ENCODE peak calls at places on chromosome 21, in six cellular contexts. One of them, this sample, is unnamed.

GRCh38 chr21:37904879-37905278 is 11.4 kb downstream of the KCNJ6 start:
- DNase-seq in K562: no peak
- DNase-seq in H1: no peak
- DNase-seq in SK-N-SH: no peak
- DNase-seq in GM12878: no peak
- DNase-seq in HepG2: no peak
- DNase-seq in this sample: no peak

GRCh38 chr21:41133896-41134522 is 34.0 kb upstream of the BACE2 start:
- DNase-seq in H1: no peak
- DNase-seq in K562: peak
- DNase-seq in HepG2: peak
- DNase-seq in GM12878: no peak
- DNase-seq in SK-N-SH: peak
- DNase-seq in this sample: peak

GRCh38 chr21:26170471-26171309 is at the start of gene APP:
- DNase-seq in HepG2: peak
- DNase-seq in K562: peak
- DNase-seq in SK-N-SH: peak
- DNase-seq in GM12878: no peak
- DNase-seq in H1: peak
- DNase-seq in this sample: no peak

GRCh38 chr21:38487906-38488639 is 10.2 kb downstream of the ERG start:
- DNase-seq in H1: no peak
- DNase-seq in K562: no peak
- DNase-seq in HepG2: no peak
- DNase-seq in SK-N-SH: no peak
- DNase-seq in GM12878: no peak
- DNase-seq in this sample: no peak

GRCh38 chr21:39451332-39452206 is at the start of gene SH3BGR:
- DNase-seq in SK-N-SH: peak
- DNase-seq in H1: peak
- DNase-seq in HepG2: no peak
- DNase-seq in K562: peak
- DNase-seq in GM12878: no peak
- DNase-seq in this sample: no peak

GRCh38 chr21:42321231-42321630 is 6.0 kb upstream of the TFF3 start:
- DNase-seq in K562: no peak
- DNase-seq in SK-N-SH: no peak
- DNase-seq in HepG2: no peak
- DNase-seq in H1: no peak
- DNase-seq in GM12878: no peak
- DNase-seq in this sample: no peak

GRCh38 chr21:27764056-27764455 is 797.2 kb upstream of the ADAMTS5 start:
- DNase-seq in SK-N-SH: no peak
- DNase-seq in GM12878: no peak
- DNase-seq in K562: no peak
- DNase-seq in H1: no peak
- DNase-seq in HepG2: no peak
- DNase-seq in this sample: no peak

GRCh38 chr21:30257773-30258172 is 25.0 kb downstream of the KRTAP24-1 start:
- DNase-seq in H1: peak
- DNase-seq in HepG2: no peak
- DNase-seq in GM12878: no peak
- DNase-seq in K562: peak
- DNase-seq in SK-N-SH: peak
- DNase-seq in this sample: peak

GRCh38 chr21:37257967-37258877 is 8.9 kb downstream of the VPS26C start:
- DNase-seq in GM12878: peak
- DNase-seq in HepG2: peak
- DNase-seq in SK-N-SH: peak
- DNase-seq in H1: peak
- DNase-seq in K562: no peak
- DNase-seq in this sample: peak

GRCh38 chr21:38486705-38487104 is 11.6 kb downstream of the ERG start:
- DNase-seq in H1: no peak
- DNase-seq in SK-N-SH: no peak
- DNase-seq in K562: no peak
- DNase-seq in HepG2: no peak
- DNase-seq in GM12878: no peak
- DNase-seq in this sample: no peak

GRCh38 chr21:42319851-42320602 is 4.8 kb upstream of the TFF3 start:
- DNase-seq in H1: no peak
- DNase-seq in K562: no peak
- DNase-seq in HepG2: no peak
- DNase-seq in GM12878: no peak
- DNase-seq in SK-N-SH: no peak
- DNase-seq in this sample: no peak

GRCh38 chr21:41878831-41879189 is 334 bp downstream of the PRDM15 start:
- DNase-seq in GM12878: no peak
- DNase-seq in HepG2: peak
- DNase-seq in SK-N-SH: peak
- DNase-seq in K562: peak
- DNase-seq in H1: peak
- DNase-seq in this sample: peak

GRCh38 chr21:42353623-42354022 is 2.8 kb upstream of the TFF2 start:
- DNase-seq in K562: no peak
- DNase-seq in SK-N-SH: no peak
- DNase-seq in HepG2: no peak
- DNase-seq in H1: no peak
- DNase-seq in GM12878: no peak
- DNase-seq in this sample: no peak

GRCh38 chr21:30582850-30583249 is 7.3 kb downstream of the KRTAP22-2 start:
- DNase-seq in K562: no peak
- DNase-seq in GM12878: no peak
- DNase-seq in H1: no peak
- DNase-seq in HepG2: no peak
- DNase-seq in SK-N-SH: no peak
- DNase-seq in this sample: no peak

GRCh38 chr21:36743008-36743407 is 44.1 kb downstream of the SIM2 start:
- DNase-seq in K562: no peak
- DNase-seq in SK-N-SH: no peak
- DNase-seq in H1: no peak
- DNase-seq in HepG2: no peak
- DNase-seq in GM12878: no peak
- DNase-seq in this sample: no peak

GRCh38 chr21:38295997-38296764 is 39.4 kb downstream of the KCNJ15 start:
- DNase-seq in SK-N-SH: no peak
- DNase-seq in K562: no peak
- DNase-seq in HepG2: no peak
- DNase-seq in GM12878: no peak
- DNase-seq in H1: no peak
- DNase-seq in this sample: no peak

GRCh38 chr21:37272897-37273296 is 5.8 kb upstream of the VPS26C start:
- DNase-seq in SK-N-SH: no peak
- DNase-seq in GM12878: no peak
- DNase-seq in HepG2: no peak
- DNase-seq in H1: no peak
- DNase-seq in K562: no peak
- DNase-seq in this sample: no peak

GRCh38 chr21:36661511-36662309 is 37.2 kb upstream of the SIM2 start:
- DNase-seq in SK-N-SH: peak
- DNase-seq in HepG2: peak
- DNase-seq in GM12878: no peak
- DNase-seq in H1: no peak
- DNase-seq in K562: peak
- DNase-seq in this sample: peak

GRCh38 chr21:16169102-16169511 is 439.3 kb downstream of the USP25 start:
- DNase-seq in GM12878: no peak
- DNase-seq in HepG2: no peak
- DNase-seq in SK-N-SH: no peak
- DNase-seq in K562: no peak
- DNase-seq in H1: no peak
- DNase-seq in this sample: no peak

GRCh38 chr21:35303085-35303484 is 254.0 kb upstream of the RUNX1 start:
- DNase-seq in HepG2: no peak
- DNase-seq in K562: no peak
- DNase-seq in SK-N-SH: no peak
- DNase-seq in GM12878: no peak
- DNase-seq in H1: no peak
- DNase-seq in this sample: no peak

GRCh38 chr21:23853796-23854379 is 1753.4 kb downstream of the MRPL39 start:
- DNase-seq in SK-N-SH: peak
- DNase-seq in HepG2: no peak
- DNase-seq in K562: peak
- DNase-seq in GM12878: no peak
- DNase-seq in H1: no peak
- DNase-seq in this sample: peak

GRCh38 chr21:37408464-37409193 is 42.1 kb downstream of the DYRK1A start:
- DNase-seq in K562: no peak
- DNase-seq in GM12878: no peak
- DNase-seq in HepG2: no peak
- DNase-seq in SK-N-SH: no peak
- DNase-seq in H1: no peak
- DNase-seq in this sample: no peak

GRCh38 chr21:14096577-14096976 is 114.2 kb downstream of the LIPI start:
- DNase-seq in K562: no peak
- DNase-seq in GM12878: no peak
- DNase-seq in SK-N-SH: no peak
- DNase-seq in HepG2: no peak
- DNase-seq in H1: no peak
- DNase-seq in this sample: no peak

GRCh38 chr21:33088384-33088783 is 18.4 kb downstream of the OLIG1 start:
- DNase-seq in H1: no peak
- DNase-seq in GM12878: no peak
- DNase-seq in SK-N-SH: no peak
- DNase-seq in HepG2: no peak
- DNase-seq in K562: no peak
- DNase-seq in this sample: no peak

GRCh38 chr21:41254090-41254700 is 62.4 kb upstream of the FAM3B start:
- DNase-seq in GM12878: no peak
- DNase-seq in H1: no peak
- DNase-seq in K562: no peak
- DNase-seq in HepG2: no peak
- DNase-seq in SK-N-SH: no peak
- DNase-seq in this sample: no peak

GRCh38 chr21:36330904-36331303 is 10.9 kb downstream of the MORC3 start:
- DNase-seq in H1: no peak
- DNase-seq in GM12878: peak
- DNase-seq in HepG2: peak
- DNase-seq in SK-N-SH: peak
- DNase-seq in K562: peak
- DNase-seq in this sample: peak

GRCh38 chr21:34635307-34635706 is 20.4 kb upstream of the RCAN1 start:
- DNase-seq in K562: peak
- DNase-seq in H1: peak
- DNase-seq in SK-N-SH: no peak
- DNase-seq in HepG2: no peak
- DNase-seq in GM12878: no peak
- DNase-seq in this sample: no peak

GRCh38 chr21:33229099-33229775 is 501 bp upstream of the IFNAR2 start:
- DNase-seq in H1: no peak
- DNase-seq in SK-N-SH: peak
- DNase-seq in K562: no peak
- DNase-seq in HepG2: no peak
- DNase-seq in GM12878: no peak
- DNase-seq in this sample: no peak

GRCh38 chr21:29481081-29481480 is 182.4 kb downstream of the BACH1 start:
- DNase-seq in GM12878: no peak
- DNase-seq in K562: no peak
- DNase-seq in H1: no peak
- DNase-seq in HepG2: no peak
- DNase-seq in SK-N-SH: no peak
- DNase-seq in this sample: no peak

GRCh38 chr21:38272215-38272614 is 15.4 kb downstream of the KCNJ15 start:
- DNase-seq in H1: no peak
- DNase-seq in SK-N-SH: no peak
- DNase-seq in GM12878: no peak
- DNase-seq in K562: no peak
- DNase-seq in HepG2: no peak
- DNase-seq in this sample: no peak

GRCh38 chr21:39852021-39852721 is 15.1 kb upstream of the PCP4 start:
- DNase-seq in H1: no peak
- DNase-seq in SK-N-SH: no peak
- DNase-seq in K562: no peak
- DNase-seq in GM12878: no peak
- DNase-seq in HepG2: no peak
- DNase-seq in this sample: peak

DNA sequence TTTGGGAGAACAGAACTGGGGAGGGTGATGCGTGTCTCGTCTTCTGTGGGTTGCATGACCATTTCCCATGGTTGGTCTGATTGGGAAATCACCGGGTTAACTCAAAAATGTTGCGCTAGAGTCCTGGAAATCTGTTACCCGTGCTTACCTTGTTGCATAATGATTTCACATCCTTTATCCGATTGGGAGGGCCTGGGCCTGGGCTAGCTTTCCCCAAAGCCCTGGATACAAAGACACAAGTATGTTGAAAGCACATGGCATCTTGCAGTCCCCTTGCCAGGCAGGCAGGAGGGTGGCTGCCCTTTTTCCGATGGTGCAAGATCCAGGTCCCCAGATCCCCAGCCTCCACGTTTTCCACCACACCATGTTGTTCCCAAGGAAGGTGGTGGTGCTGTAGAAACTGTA is 582 bp downstream of the TRPM2 start:
- DNase-seq in HepG2: no peak
- DNase-seq in H1: no peak
- DNase-seq in SK-N-SH: no peak
- DNase-seq in K562: no peak
- DNase-seq in GM12878: no peak
- DNase-seq in this sample: no peak
- TF ChIP-seq YY1 in HepG2: no peak
- TF ChIP-seq YY1 in H1: no peak
- TF ChIP-seq YY1 in SK-N-SH: no peak
- TF ChIP-seq YY1 in K562: no peak
- TF ChIP-seq YY1 in GM12878: no peak
- TF ChIP-seq YY1 in this sample: no peak

DNA sequence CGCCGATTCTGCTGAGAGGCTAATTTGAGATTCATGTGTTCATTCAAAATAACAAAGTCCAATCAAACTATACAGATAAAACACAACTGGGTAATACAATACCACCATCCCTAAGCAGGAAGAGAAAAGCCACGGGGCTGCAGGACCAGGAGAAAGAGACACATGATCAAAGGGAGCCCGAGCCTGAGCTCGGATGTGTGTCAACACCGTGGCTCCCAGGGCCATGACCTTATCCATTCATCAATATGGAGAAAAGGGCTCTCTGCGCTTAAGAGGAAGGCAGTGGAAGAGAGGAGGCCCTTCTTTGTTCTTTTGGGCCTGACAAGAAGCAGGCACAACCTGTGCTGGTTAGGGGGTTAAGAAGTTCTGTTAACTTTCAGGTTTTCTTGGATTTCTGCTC is 56.7 kb downstream of the HUNK start:
- DNase-seq in K562: no peak
- DNase-seq in SK-N-SH: no peak
- DNase-seq in HepG2: peak
- DNase-seq in GM12878: no peak
- DNase-seq in H1: no peak
- DNase-seq in this sample: no peak
- TF ChIP-seq YY1 in K562: no peak
- TF ChIP-seq YY1 in SK-N-SH: no peak
- TF ChIP-seq YY1 in HepG2: peak
- TF ChIP-seq YY1 in GM12878: no peak
- TF ChIP-seq YY1 in H1: no peak
- TF ChIP-seq YY1 in this sample: no peak

GRCh38 chr21:44874497-44875331 is 1.2 kb upstream of the PTTG1IP start:
- DNase-seq in H1: peak
- DNase-seq in HepG2: no peak
- DNase-seq in K562: no peak
- DNase-seq in GM12878: no peak
- DNase-seq in SK-N-SH: no peak
- DNase-seq in this sample: no peak
- TF ChIP-seq YY1 in H1: no peak
- TF ChIP-seq YY1 in HepG2: no peak
- TF ChIP-seq YY1 in K562: no peak
- TF ChIP-seq YY1 in GM12878: no peak
- TF ChIP-seq YY1 in SK-N-SH: no peak
- TF ChIP-seq YY1 in this sample: peak

GRCh38 chr21:17495680-17496079 is 17.2 kb upstream of the CXADR start:
- DNase-seq in H1: no peak
- DNase-seq in SK-N-SH: no peak
- DNase-seq in HepG2: peak
- DNase-seq in K562: no peak
- DNase-seq in GM12878: no peak
- DNase-seq in this sample: no peak
- TF ChIP-seq YY1 in H1: no peak
- TF ChIP-seq YY1 in SK-N-SH: no peak
- TF ChIP-seq YY1 in HepG2: no peak
- TF ChIP-seq YY1 in K562: no peak
- TF ChIP-seq YY1 in GM12878: no peak
- TF ChIP-seq YY1 in this sample: no peak